ENCODE peak calls at places on chromosomes 4 and X, in seven cellular contexts. One of them, this sample, is unnamed.

GRCh38 chr4:76373919-76374552 is 46.9 kb downstream of the CCDC158 start:
- DNase-seq in fibroblast of lung: peak
- DNase-seq in WTC11: no peak
- DNase-seq in foreskin keratinocyte: peak
- DNase-seq in CD8-positive, alpha-beta T cell: no peak
- DNase-seq in suprapubic skin: no peak
- DNase-seq in nephron progenitor cell: no peak
- DNase-seq in this sample: no peak

GRCh38 chr4:54277691-54278090 is 48.6 kb downstream of the PDGFRA start:
- DNase-seq in nephron progenitor cell: no peak
- DNase-seq in CD8-positive, alpha-beta T cell: no peak
- DNase-seq in foreskin keratinocyte: peak
- DNase-seq in fibroblast of lung: peak
- DNase-seq in suprapubic skin: no peak
- DNase-seq in WTC11: no peak
- DNase-seq in this sample: peak

GRCh38 chr4:138329506-138330070 is 87.4 kb upstream of the SLC7A11 start:
- DNase-seq in suprapubic skin: no peak
- DNase-seq in WTC11: no peak
- DNase-seq in CD8-positive, alpha-beta T cell: no peak
- DNase-seq in nephron progenitor cell: no peak
- DNase-seq in foreskin keratinocyte: no peak
- DNase-seq in fibroblast of lung: no peak
- DNase-seq in this sample: no peak

GRCh38 chr4:8289151-8289750 is 19.7 kb downstream of the HTRA3 start:
- DNase-seq in CD8-positive, alpha-beta T cell: no peak
- DNase-seq in nephron progenitor cell: no peak
- DNase-seq in WTC11: no peak
- DNase-seq in suprapubic skin: peak
- DNase-seq in foreskin keratinocyte: no peak
- DNase-seq in fibroblast of lung: no peak
- DNase-seq in this sample: no peak

GRCh38 chrX:2609431-2610238 is 81.5 kb upstream of the CD99 start:
- DNase-seq in foreskin keratinocyte: peak
- DNase-seq in CD8-positive, alpha-beta T cell: no peak
- DNase-seq in WTC11: no peak
- DNase-seq in nephron progenitor cell: no peak
- DNase-seq in suprapubic skin: no peak
- DNase-seq in fibroblast of lung: peak
- DNase-seq in this sample: no peak

GRCh38 chr4:16270654-16271328 is 44.5 kb upstream of the TAPT1 start:
- DNase-seq in fibroblast of lung: no peak
- DNase-seq in nephron progenitor cell: no peak
- DNase-seq in WTC11: peak
- DNase-seq in foreskin keratinocyte: no peak
- DNase-seq in suprapubic skin: no peak
- DNase-seq in CD8-positive, alpha-beta T cell: no peak
- DNase-seq in this sample: no peak

GRCh38 chr4:122712782-122713181 is 19.7 kb upstream of the BBS12 start:
- DNase-seq in nephron progenitor cell: no peak
- DNase-seq in fibroblast of lung: peak
- DNase-seq in foreskin keratinocyte: peak
- DNase-seq in suprapubic skin: no peak
- DNase-seq in CD8-positive, alpha-beta T cell: no peak
- DNase-seq in WTC11: no peak
- DNase-seq in this sample: no peak

GRCh38 chr4:175469519-175469918 is 342.5 kb downstream of the GPM6A start:
- DNase-seq in WTC11: no peak
- DNase-seq in fibroblast of lung: peak
- DNase-seq in nephron progenitor cell: no peak
- DNase-seq in foreskin keratinocyte: peak
- DNase-seq in CD8-positive, alpha-beta T cell: no peak
- DNase-seq in suprapubic skin: no peak
- DNase-seq in this sample: no peak

GRCh38 chrX:71144651-71145050 is at the start of gene NLGN3:
- DNase-seq in WTC11: peak
- DNase-seq in foreskin keratinocyte: no peak
- DNase-seq in suprapubic skin: no peak
- DNase-seq in nephron progenitor cell: peak
- DNase-seq in fibroblast of lung: no peak
- DNase-seq in CD8-positive, alpha-beta T cell: no peak
- DNase-seq in this sample: no peak

GRCh38 chrX:73214366-73215094 is at the start of gene NAP1L2:
- DNase-seq in suprapubic skin: no peak
- DNase-seq in nephron progenitor cell: peak
- DNase-seq in CD8-positive, alpha-beta T cell: no peak
- DNase-seq in foreskin keratinocyte: peak
- DNase-seq in fibroblast of lung: peak
- DNase-seq in WTC11: peak
- DNase-seq in this sample: no peak

GRCh38 chr4:37889849-37890500 is 909 bp upstream of the TBC1D1 start:
- DNase-seq in WTC11: peak
- DNase-seq in foreskin keratinocyte: no peak
- DNase-seq in suprapubic skin: no peak
- DNase-seq in CD8-positive, alpha-beta T cell: no peak
- DNase-seq in nephron progenitor cell: peak
- DNase-seq in fibroblast of lung: no peak
- DNase-seq in this sample: no peak

GRCh38 chr4:100981447-100982204 is 365.7 kb downstream of the PPP3CA start:
- DNase-seq in nephron progenitor cell: no peak
- DNase-seq in WTC11: no peak
- DNase-seq in suprapubic skin: no peak
- DNase-seq in foreskin keratinocyte: no peak
- DNase-seq in CD8-positive, alpha-beta T cell: no peak
- DNase-seq in fibroblast of lung: peak
- DNase-seq in this sample: no peak

GRCh38 chr4:1910643-1911042 is 39.5 kb downstream of the NSD2 start:
- DNase-seq in suprapubic skin: no peak
- DNase-seq in fibroblast of lung: peak
- DNase-seq in foreskin keratinocyte: peak
- DNase-seq in WTC11: peak
- DNase-seq in CD8-positive, alpha-beta T cell: no peak
- DNase-seq in nephron progenitor cell: peak
- DNase-seq in this sample: no peak

GRCh38 chr4:140103676-140104075 is 50.3 kb downstream of the MAML3 start:
- DNase-seq in foreskin keratinocyte: peak
- DNase-seq in CD8-positive, alpha-beta T cell: no peak
- DNase-seq in fibroblast of lung: peak
- DNase-seq in WTC11: no peak
- DNase-seq in suprapubic skin: no peak
- DNase-seq in nephron progenitor cell: no peak
- DNase-seq in this sample: no peak

GRCh38 chrX:108704839-108705238 is 31.5 kb downstream of the IRS4 start:
- DNase-seq in foreskin keratinocyte: peak
- DNase-seq in WTC11: no peak
- DNase-seq in suprapubic skin: no peak
- DNase-seq in CD8-positive, alpha-beta T cell: no peak
- DNase-seq in fibroblast of lung: no peak
- DNase-seq in nephron progenitor cell: no peak
- DNase-seq in this sample: no peak

GRCh38 chr4:3199661-3200422 is 49.1 kb upstream of the MSANTD1 start:
- DNase-seq in foreskin keratinocyte: no peak
- DNase-seq in WTC11: no peak
- DNase-seq in suprapubic skin: peak
- DNase-seq in nephron progenitor cell: no peak
- DNase-seq in CD8-positive, alpha-beta T cell: no peak
- DNase-seq in fibroblast of lung: no peak
- DNase-seq in this sample: no peak

GRCh38 chr4:107734120-107734519 is 14.1 kb upstream of the PAPSS1 start:
- DNase-seq in suprapubic skin: no peak
- DNase-seq in fibroblast of lung: no peak
- DNase-seq in nephron progenitor cell: no peak
- DNase-seq in CD8-positive, alpha-beta T cell: no peak
- DNase-seq in foreskin keratinocyte: no peak
- DNase-seq in WTC11: peak
- DNase-seq in this sample: no peak

GRCh38 chr4:22014222-22014741 is 65.7 kb upstream of the KCNIP4 start:
- DNase-seq in fibroblast of lung: peak
- DNase-seq in WTC11: no peak
- DNase-seq in CD8-positive, alpha-beta T cell: no peak
- DNase-seq in nephron progenitor cell: no peak
- DNase-seq in suprapubic skin: no peak
- DNase-seq in foreskin keratinocyte: no peak
- DNase-seq in this sample: no peak
- TF ChIP-seq CTCF in fibroblast of lung: no peak
- TF ChIP-seq CTCF in WTC11: no peak
- TF ChIP-seq CTCF in CD8-positive, alpha-beta T cell: no peak
- TF ChIP-seq CTCF in nephron progenitor cell: no peak
- TF ChIP-seq CTCF in suprapubic skin: no peak
- TF ChIP-seq CTCF in foreskin keratinocyte: no peak
- TF ChIP-seq CTCF in this sample: no peak

DNA sequence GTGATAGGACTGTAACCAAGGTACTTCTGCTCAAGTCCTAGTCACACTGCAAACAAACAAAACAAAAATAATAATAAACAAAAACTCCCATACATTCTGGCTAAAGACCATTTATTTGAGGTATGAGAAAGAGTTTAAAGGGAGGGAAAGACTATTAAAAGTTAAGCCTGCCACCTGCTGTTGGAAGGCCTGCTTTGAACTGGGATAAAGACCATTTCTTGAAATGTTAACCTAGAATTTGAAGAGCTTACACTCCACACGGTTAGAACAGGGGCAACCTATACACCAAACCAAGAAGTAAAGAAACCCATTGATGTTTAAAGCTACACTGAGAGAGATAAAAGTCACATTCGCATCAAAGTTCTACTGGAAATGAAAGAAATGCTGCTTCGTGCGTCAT is 548.7 kb upstream of the DIPK2B start:
- DNase-seq in suprapubic skin: no peak
- DNase-seq in nephron progenitor cell: no peak
- DNase-seq in CD8-positive, alpha-beta T cell: no peak
- DNase-seq in fibroblast of lung: no peak
- DNase-seq in WTC11: no peak
- DNase-seq in foreskin keratinocyte: peak
- DNase-seq in this sample: no peak
- TF ChIP-seq CTCF in suprapubic skin: no peak
- TF ChIP-seq CTCF in nephron progenitor cell: no peak
- TF ChIP-seq CTCF in CD8-positive, alpha-beta T cell: no peak
- TF ChIP-seq CTCF in fibroblast of lung: peak
- TF ChIP-seq CTCF in WTC11: no peak
- TF ChIP-seq CTCF in foreskin keratinocyte: peak
- TF ChIP-seq CTCF in this sample: no peak

DNA sequence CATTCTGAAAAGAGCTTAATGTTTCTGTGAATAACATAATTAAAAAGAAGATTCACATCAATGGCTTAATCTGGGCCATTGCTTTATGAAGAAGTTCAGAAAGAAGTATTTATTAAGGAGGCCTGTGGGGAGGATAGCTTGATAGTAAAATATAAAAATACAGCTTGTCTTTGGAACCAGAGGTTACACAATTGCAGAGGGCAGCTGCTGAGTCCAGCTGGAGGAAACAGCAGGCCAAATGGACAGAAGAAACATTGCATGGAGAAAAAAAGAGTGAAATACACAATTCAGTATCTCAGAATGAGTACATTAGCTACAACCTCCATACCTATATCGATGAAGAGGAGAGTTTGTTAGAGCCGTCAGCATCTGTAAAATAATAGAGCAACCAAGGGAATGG is 148.0 kb upstream of the NPY2R start:
- DNase-seq in WTC11: no peak
- DNase-seq in foreskin keratinocyte: no peak
- DNase-seq in suprapubic skin: no peak
- DNase-seq in nephron progenitor cell: no peak
- DNase-seq in CD8-positive, alpha-beta T cell: no peak
- DNase-seq in fibroblast of lung: no peak
- DNase-seq in this sample: no peak
- TF ChIP-seq CTCF in WTC11: no peak
- TF ChIP-seq CTCF in foreskin keratinocyte: no peak
- TF ChIP-seq CTCF in suprapubic skin: no peak
- TF ChIP-seq CTCF in nephron progenitor cell: no peak
- TF ChIP-seq CTCF in CD8-positive, alpha-beta T cell: no peak
- TF ChIP-seq CTCF in fibroblast of lung: no peak
- TF ChIP-seq CTCF in this sample: no peak

DNA sequence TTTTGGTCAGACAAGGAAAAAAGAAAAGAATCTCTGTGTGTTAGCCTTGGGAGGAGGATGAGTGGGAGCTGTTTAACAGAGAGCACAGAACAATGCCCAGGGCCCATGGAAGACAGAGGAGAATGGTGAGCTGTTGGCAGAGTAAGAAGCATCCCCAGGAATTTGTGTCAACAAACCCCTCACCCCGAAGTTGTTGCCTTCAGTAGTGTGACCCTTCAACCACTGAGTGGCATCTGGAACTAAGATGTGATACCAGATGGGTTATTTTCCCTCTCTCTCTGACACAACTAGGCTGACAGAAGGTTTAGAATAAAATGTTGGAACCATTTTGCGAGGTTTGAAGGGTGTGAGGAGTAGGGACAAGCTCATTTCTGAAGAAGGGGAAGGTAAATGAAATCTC is 25.1 kb downstream of the IGSF1 start:
- DNase-seq in nephron progenitor cell: no peak
- DNase-seq in fibroblast of lung: no peak
- DNase-seq in suprapubic skin: no peak
- DNase-seq in foreskin keratinocyte: no peak
- DNase-seq in WTC11: no peak
- DNase-seq in CD8-positive, alpha-beta T cell: no peak
- DNase-seq in this sample: no peak
- TF ChIP-seq CTCF in nephron progenitor cell: no peak
- TF ChIP-seq CTCF in fibroblast of lung: no peak
- TF ChIP-seq CTCF in suprapubic skin: no peak
- TF ChIP-seq CTCF in foreskin keratinocyte: no peak
- TF ChIP-seq CTCF in WTC11: no peak
- TF ChIP-seq CTCF in CD8-positive, alpha-beta T cell: no peak
- TF ChIP-seq CTCF in this sample: no peak

DNA sequence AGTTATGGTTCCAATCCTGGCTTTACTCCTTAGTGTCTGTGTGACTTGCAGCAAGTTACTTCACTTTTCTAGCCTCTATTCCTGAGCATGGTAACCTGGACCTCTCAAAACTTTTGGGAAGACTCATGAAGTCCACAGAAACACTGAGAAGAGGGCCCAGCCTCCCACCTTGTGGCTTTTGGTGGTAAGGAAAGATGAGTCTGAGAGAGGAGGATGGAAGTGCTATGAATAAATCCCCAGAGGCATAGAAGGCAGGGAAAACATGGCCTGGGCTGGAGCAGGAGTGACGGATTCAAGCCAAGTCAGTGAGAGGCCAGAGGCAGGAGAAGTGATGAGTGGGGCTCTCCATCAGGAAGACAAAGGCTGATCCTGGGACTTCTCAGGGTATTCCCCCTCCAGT is 10.9 kb upstream of the MAGEA4 start:
- DNase-seq in nephron progenitor cell: no peak
- DNase-seq in CD8-positive, alpha-beta T cell: no peak
- DNase-seq in foreskin keratinocyte: peak
- DNase-seq in WTC11: no peak
- DNase-seq in fibroblast of lung: no peak
- DNase-seq in suprapubic skin: no peak
- DNase-seq in this sample: no peak
- TF ChIP-seq CTCF in nephron progenitor cell: no peak
- TF ChIP-seq CTCF in CD8-positive, alpha-beta T cell: no peak
- TF ChIP-seq CTCF in foreskin keratinocyte: peak
- TF ChIP-seq CTCF in WTC11: no peak
- TF ChIP-seq CTCF in fibroblast of lung: no peak
- TF ChIP-seq CTCF in suprapubic skin: no peak
- TF ChIP-seq CTCF in this sample: no peak

GRCh38 chr4:152935138-152935537 is 985 bp upstream of the FHDC1 start:
- DNase-seq in nephron progenitor cell: peak
- DNase-seq in foreskin keratinocyte: peak
- DNase-seq in fibroblast of lung: no peak
- DNase-seq in CD8-positive, alpha-beta T cell: no peak
- DNase-seq in suprapubic skin: no peak
- DNase-seq in WTC11: peak
- DNase-seq in this sample: peak
- TF ChIP-seq CTCF in nephron progenitor cell: no peak
- TF ChIP-seq CTCF in foreskin keratinocyte: peak
- TF ChIP-seq CTCF in fibroblast of lung: no peak
- TF ChIP-seq CTCF in CD8-positive, alpha-beta T cell: no peak
- TF ChIP-seq CTCF in suprapubic skin: no peak
- TF ChIP-seq CTCF in WTC11: no peak
- TF ChIP-seq CTCF in this sample: no peak